ENCODE peak calls at places on chromosomes 1 and 21, in four cellular contexts. Z is tibial nerve, V is GM23338, P is neuronal stem cell. S is an unnamed sample.

GRCh38 chr21:15761508-15762100 is 31.8 kb downstream of the USP25 start:
- DNase-seq in P (no peak), V (no peak), Z (no peak), S (no peak)

GRCh38 chr1:208652300-208653160 is 408.3 kb upstream of the PLXNA2 start:
- DNase-seq in P (peak), V (peak), Z (peak), S (peak)

GRCh38 chr1:36717431-36717830 is 234.7 kb upstream of the CSF3R start:
- DNase-seq in V (no peak), P (no peak), Z (no peak), S (no peak)

GRCh38 chr1:245207801-245208200 is 53.0 kb downstream of the KIF26B start:
- DNase-seq in Z (no peak), V (no peak), P (no peak), S (no peak)

GRCh38 chr21:41777934-41778815 is 11.3 kb upstream of the RIPK4 start:
- DNase-seq in P (peak), V (peak), Z (peak), S (peak)

GRCh38 chr21:16532841-16533240 is 803.1 kb downstream of the USP25 start:
- DNase-seq in V (no peak), Z (no peak), P (no peak), S (no peak)

GRCh38 chr1:217369271-217369981 is 261.5 kb downstream of the GPATCH2 start:
- DNase-seq in V (peak), P (no peak), Z (no peak), S (no peak)

GRCh38 chr1:85661767-85662166 is 46.5 kb downstream of the ZNHIT6 start:
- DNase-seq in Z (no peak), P (no peak), V (peak), S (no peak)

GRCh38 chr1:51819810-51820209 is 58.7 kb downstream of the NRDC start:
- DNase-seq in P (no peak), V (no peak), Z (no peak), S (no peak)

GRCh38 chr1:197356723-197357533 is 88.9 kb downstream of the CRB1 start:
- DNase-seq in Z (no peak), P (peak), V (peak), S (no peak)

GRCh38 chr1:3365519-3366158 is 88.8 kb upstream of the ARHGEF16 start:
- DNase-seq in Z (no peak), P (no peak), V (no peak), S (no peak)
- H3K27ac ChIP-seq in Z (no peak), P (no peak), V (no peak), S (peak)

DNA sequence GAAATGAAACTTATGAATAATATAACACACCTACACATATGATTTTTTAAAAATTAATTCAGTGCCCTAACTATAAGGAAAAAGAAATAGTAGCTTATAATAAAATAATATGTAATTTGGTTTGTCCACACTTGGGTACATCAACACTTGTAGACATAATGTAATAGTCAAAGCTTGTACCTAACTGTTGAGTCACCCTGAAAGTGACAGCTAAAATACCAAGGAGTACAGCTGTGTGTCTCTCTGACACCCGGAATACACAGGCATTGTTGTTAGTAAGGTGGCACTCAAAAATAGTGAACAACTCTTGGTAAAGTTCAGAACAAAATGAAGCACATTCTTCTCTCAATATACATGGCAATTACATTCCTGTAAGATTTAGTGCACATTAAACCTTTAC is 243.4 kb downstream of the TRABD2B start:
- DNase-seq in P (no peak), Z (no peak), V (no peak), S (no peak)
- H3K27ac ChIP-seq in P (no peak), Z (no peak), V (no peak), S (no peak)

GRCh38 chr1:46533179-46533864 is 18.1 kb downstream of the KNCN start:
- DNase-seq in V (peak), Z (no peak), P (no peak), S (no peak)
- H3K27ac ChIP-seq in V (no peak), Z (peak), P (no peak), S (no peak)

DNA sequence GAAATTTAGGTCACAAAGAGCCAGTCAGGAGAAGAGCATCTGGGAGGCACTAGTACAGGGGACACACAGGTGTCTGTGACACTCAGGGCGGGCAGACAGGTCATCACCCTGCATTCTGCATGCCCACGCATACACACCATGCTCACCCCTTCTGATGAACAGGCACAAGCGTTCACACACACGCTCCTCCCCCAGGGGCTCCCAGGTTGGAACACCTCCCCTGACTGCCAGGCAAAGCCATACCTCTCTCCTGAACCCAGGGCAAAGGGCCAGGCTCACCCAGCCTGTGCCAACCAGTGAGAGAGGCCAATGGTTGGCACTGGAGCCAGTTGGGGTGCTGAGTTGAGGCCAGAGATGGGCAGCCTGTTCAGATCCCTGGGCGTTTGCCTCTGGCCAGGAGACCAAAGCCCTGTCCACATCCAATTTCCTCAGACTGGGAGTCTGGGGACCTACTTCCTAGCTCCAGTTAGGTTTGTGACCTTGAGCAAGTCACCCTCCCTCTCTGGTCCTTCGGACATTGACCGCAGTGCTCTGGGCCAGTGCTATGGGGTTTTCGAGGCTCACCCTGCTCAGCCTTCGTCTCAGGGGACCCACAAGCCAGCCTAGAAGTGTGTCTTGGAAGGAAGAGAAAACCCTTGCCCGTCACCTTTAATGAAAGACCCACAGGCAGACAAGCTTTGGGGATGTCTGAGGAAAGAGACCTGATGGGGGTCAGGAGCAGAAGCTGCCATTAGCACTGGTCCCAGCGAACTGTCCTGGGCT is 5.8 kb upstream of the LAD1 start:
- DNase-seq in Z (no peak), V (no peak), P (no peak), S (no peak)
- H3K27ac ChIP-seq in Z (peak), V (no peak), P (no peak), S (no peak)

GRCh38 chr1:23444104-23444533 is 19.6 kb upstream of the TCEA3 start:
- DNase-seq in P (no peak), V (no peak), Z (peak), S (no peak)
- H3K27ac ChIP-seq in P (no peak), V (no peak), Z (peak), S (no peak)

DNA sequence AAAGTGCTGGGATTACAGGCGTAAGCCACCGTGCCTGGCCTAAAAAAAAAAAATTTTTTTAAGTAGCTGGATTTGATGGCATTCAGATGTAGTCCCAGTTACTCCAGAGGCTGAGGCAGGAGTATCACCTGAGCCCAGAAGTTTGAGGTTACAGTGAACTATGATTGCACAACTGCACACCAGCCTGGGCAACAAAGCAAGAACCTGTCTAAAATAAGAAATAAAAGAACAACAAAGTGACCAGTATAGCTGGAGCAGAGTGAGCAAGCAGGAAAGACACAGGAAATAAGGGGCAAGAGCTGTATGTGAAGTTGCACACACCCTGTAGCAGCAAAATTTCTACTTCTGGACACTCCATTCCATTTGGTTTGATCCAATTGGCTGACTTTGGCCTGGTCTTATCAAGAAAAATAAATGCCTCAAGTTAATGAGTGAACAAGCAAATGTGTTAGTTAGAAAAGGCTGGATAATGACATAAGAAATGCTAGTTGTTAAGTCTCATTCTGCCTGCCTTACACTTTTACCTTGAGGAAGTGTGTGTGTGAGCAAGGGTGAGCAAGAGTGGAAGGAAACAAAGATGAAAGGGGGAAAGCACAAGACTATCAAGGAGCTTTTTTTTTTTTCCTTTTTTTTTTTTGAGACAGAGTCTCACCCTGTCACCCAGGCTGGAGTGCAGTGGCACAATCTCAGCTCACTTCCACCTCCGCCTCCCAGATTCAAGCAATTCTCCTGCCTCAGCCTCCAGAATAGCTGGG is 7.9 kb downstream of the ATP5IF1 start:
- DNase-seq in Z (no peak), P (no peak), V (no peak), S (no peak)
- H3K27ac ChIP-seq in Z (no peak), P (no peak), V (no peak), S (no peak)

GRCh38 chr1:185938396-185938795 is 204.2 kb downstream of the HMCN1 start:
- DNase-seq in P (no peak), Z (no peak), V (no peak), S (no peak)
- H3K27ac ChIP-seq in P (no peak), Z (no peak), V (peak), S (no peak)

DNA sequence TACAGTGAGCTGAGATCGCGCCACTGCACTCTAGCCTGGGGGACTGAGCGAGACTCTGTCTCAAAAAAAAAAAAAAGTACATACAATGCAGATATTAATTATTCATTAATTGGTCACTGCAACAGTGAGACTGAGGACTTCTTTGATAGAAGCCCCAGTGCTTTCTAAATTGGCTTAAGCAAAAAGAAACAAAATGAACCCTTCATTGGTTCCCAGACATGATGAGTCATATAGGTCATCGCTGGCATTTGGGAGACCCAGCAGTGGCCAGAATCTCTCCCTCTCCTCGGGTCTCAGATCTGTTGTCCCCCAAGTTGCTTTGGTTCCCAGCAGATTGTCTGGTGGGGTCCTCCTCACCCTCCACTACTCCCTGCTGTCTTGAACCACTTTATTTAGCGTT is 144.9 kb downstream of the KAZN start:
- DNase-seq in V (no peak), Z (no peak), P (no peak), S (no peak)
- H3K27ac ChIP-seq in V (no peak), Z (no peak), P (no peak), S (no peak)

DNA sequence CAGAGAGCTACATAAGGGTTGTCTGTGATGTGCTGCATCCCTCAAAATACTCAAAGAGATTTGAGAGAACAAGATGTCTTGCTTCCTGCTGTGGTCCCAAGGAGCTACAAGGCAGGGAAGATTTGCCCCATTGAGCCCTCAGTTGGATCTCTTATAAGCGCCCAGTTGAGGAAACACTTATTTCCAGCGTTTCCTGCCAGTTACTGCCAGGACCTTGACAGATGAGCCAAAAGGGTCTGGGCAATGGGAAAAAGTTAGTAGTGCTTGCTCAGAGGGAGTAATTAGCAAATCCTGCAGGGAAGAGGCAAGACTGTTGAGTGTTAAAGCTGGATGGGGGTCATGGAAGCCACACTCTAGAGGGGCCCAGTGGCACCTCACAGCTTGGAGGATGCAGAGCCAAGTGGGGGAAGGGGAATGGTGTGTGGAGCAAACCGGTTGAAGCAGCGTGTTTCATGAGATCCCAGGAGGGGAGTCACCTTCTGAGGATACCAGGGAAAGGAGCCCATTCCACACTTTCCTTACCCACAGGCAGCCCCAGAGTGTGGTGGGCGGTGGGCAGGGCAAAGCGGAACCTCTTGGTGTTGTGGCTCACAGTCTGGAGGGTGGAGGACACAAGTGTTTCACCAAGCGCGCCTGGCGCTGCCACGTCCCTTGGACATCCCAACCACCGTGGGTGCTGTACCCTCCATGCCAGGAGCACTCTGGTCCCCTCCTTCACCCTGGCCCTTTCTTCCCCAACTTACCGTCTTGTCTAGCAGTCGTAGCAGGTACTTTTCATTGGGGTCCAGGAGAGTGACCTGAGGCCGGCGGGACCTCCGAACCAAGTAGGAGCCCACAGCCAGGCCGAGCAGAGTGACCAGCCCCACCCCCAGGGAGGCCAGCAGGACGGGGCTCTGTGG is 802 bp downstream of the CYB5R1 start:
- DNase-seq in Z (no peak), P (no peak), V (peak), S (no peak)
- H3K27ac ChIP-seq in Z (peak), P (no peak), V (no peak), S (peak)

DNA sequence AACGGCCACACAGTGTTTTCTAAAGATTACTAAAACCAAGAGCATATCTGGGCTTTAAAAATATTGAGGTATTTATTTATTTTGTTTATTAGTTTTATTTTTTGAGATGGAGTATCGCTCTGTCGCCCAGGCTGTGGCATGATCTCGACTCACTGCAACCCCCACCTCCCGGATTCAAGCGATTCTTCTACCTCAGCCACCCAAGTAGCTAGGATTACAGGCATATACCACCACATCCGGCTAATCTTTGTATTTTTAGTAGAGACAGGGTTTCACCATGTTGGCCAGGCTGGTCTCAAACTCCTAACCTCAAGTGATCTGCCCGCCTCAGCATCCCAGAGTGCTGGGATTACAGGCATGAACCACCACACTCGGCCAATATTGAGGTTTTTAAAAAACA is 23.9 kb downstream of the TMCO4 start:
- DNase-seq in Z (no peak), V (no peak), P (no peak), S (no peak)
- H3K27ac ChIP-seq in Z (no peak), V (no peak), P (no peak), S (no peak)